ENCODE peak calls at places on chromosomes 11 and 22, in five cellular contexts. One of them, this sample, is unnamed.

GRCh38 chr22:17368727-17369552 is at the start of gene CECR2:
- DNase-seq in progenitor cell of endocrine pancreas: peak
- DNase-seq in breast epithelium: no peak
- DNase-seq in A549: peak
- DNase-seq in CD4-positive, alpha-beta T cell: no peak
- DNase-seq in this sample: peak

GRCh38 chr11:705646-706438 is at the start of gene EPS8L2:
- DNase-seq in progenitor cell of endocrine pancreas: no peak
- DNase-seq in breast epithelium: no peak
- DNase-seq in A549: peak
- DNase-seq in CD4-positive, alpha-beta T cell: no peak
- DNase-seq in this sample: no peak

GRCh38 chr11:122743949-122744876 is 88.7 kb downstream of the UBASH3B start:
- DNase-seq in progenitor cell of endocrine pancreas: no peak
- DNase-seq in breast epithelium: peak
- DNase-seq in A549: no peak
- DNase-seq in CD4-positive, alpha-beta T cell: peak
- DNase-seq in this sample: no peak

GRCh38 chr11:123700774-123701173 is 40.7 kb downstream of the ZNF202 start:
- DNase-seq in progenitor cell of endocrine pancreas: no peak
- DNase-seq in breast epithelium: no peak
- DNase-seq in A549: no peak
- DNase-seq in CD4-positive, alpha-beta T cell: no peak
- DNase-seq in this sample: no peak

GRCh38 chr11:73350908-73351636 is 25.1 kb upstream of the RELT start:
- DNase-seq in progenitor cell of endocrine pancreas: no peak
- DNase-seq in breast epithelium: no peak
- DNase-seq in A549: peak
- DNase-seq in CD4-positive, alpha-beta T cell: peak
- DNase-seq in this sample: peak

GRCh38 chr22:24894998-24895397 is 51.5 kb downstream of the LHFPL7 start:
- DNase-seq in progenitor cell of endocrine pancreas: no peak
- DNase-seq in breast epithelium: peak
- DNase-seq in A549: peak
- DNase-seq in CD4-positive, alpha-beta T cell: no peak
- DNase-seq in this sample: no peak

GRCh38 chr11:106105986-106106385 is 28.5 kb downstream of the AASDHPPT start:
- DNase-seq in progenitor cell of endocrine pancreas: no peak
- DNase-seq in breast epithelium: no peak
- DNase-seq in A549: no peak
- DNase-seq in CD4-positive, alpha-beta T cell: no peak
- DNase-seq in this sample: no peak

GRCh38 chr22:42299586-42300285 is 29.3 kb upstream of the TCF20 start:
- DNase-seq in progenitor cell of endocrine pancreas: no peak
- DNase-seq in breast epithelium: no peak
- DNase-seq in A549: no peak
- DNase-seq in CD4-positive, alpha-beta T cell: peak
- DNase-seq in this sample: no peak

GRCh38 chr11:46484101-46484500 is 92.5 kb upstream of the CHRM4 start:
- DNase-seq in progenitor cell of endocrine pancreas: no peak
- DNase-seq in breast epithelium: no peak
- DNase-seq in A549: no peak
- DNase-seq in CD4-positive, alpha-beta T cell: no peak
- DNase-seq in this sample: no peak

GRCh38 chr22:26642465-26643367 is 14.7 kb upstream of the MIAT start:
- DNase-seq in progenitor cell of endocrine pancreas: no peak
- DNase-seq in breast epithelium: no peak
- DNase-seq in A549: no peak
- DNase-seq in CD4-positive, alpha-beta T cell: peak
- DNase-seq in this sample: peak

GRCh38 chr11:114440121-114440860 is 1.0 kb downstream of the REXO2 start:
- DNase-seq in progenitor cell of endocrine pancreas: no peak
- DNase-seq in breast epithelium: no peak
- DNase-seq in A549: no peak
- DNase-seq in CD4-positive, alpha-beta T cell: no peak
- DNase-seq in this sample: no peak

GRCh38 chr11:69339916-69340565 is 46.1 kb downstream of the MYEOV start:
- DNase-seq in progenitor cell of endocrine pancreas: no peak
- DNase-seq in breast epithelium: no peak
- DNase-seq in A549: no peak
- DNase-seq in CD4-positive, alpha-beta T cell: no peak
- DNase-seq in this sample: no peak

GRCh38 chr11:12088047-12088481 is 22.3 kb upstream of the MICAL2 start:
- DNase-seq in progenitor cell of endocrine pancreas: no peak
- DNase-seq in breast epithelium: peak
- DNase-seq in A549: peak
- DNase-seq in CD4-positive, alpha-beta T cell: no peak
- DNase-seq in this sample: no peak

GRCh38 chr11:131588057-131588456 is 217.6 kb downstream of the NTM start:
- DNase-seq in progenitor cell of endocrine pancreas: no peak
- DNase-seq in breast epithelium: no peak
- DNase-seq in A549: no peak
- DNase-seq in CD4-positive, alpha-beta T cell: no peak
- DNase-seq in this sample: no peak

GRCh38 chr22:30240541-30241417 is 5.8 kb downstream of the LIF start:
- DNase-seq in progenitor cell of endocrine pancreas: no peak
- DNase-seq in breast epithelium: no peak
- DNase-seq in A549: no peak
- DNase-seq in CD4-positive, alpha-beta T cell: no peak
- DNase-seq in this sample: no peak

GRCh38 chr22:46625843-46626349 is 5.7 kb downstream of the GRAMD4 start:
- DNase-seq in progenitor cell of endocrine pancreas: no peak
- DNase-seq in breast epithelium: peak
- DNase-seq in A549: no peak
- DNase-seq in CD4-positive, alpha-beta T cell: no peak
- DNase-seq in this sample: no peak

GRCh38 chr22:29635734-29636357 is 32.4 kb downstream of the NF2 start:
- DNase-seq in progenitor cell of endocrine pancreas: no peak
- DNase-seq in breast epithelium: no peak
- DNase-seq in A549: peak
- DNase-seq in CD4-positive, alpha-beta T cell: no peak
- DNase-seq in this sample: no peak

GRCh38 chr22:39612811-39613548 is 42.4 kb downstream of the CACNA1I start:
- DNase-seq in progenitor cell of endocrine pancreas: no peak
- DNase-seq in breast epithelium: no peak
- DNase-seq in A549: no peak
- DNase-seq in CD4-positive, alpha-beta T cell: peak
- DNase-seq in this sample: no peak

GRCh38 chr11:7605544-7605943 is 67.8 kb downstream of the CYB5R2 start:
- DNase-seq in progenitor cell of endocrine pancreas: no peak
- DNase-seq in breast epithelium: no peak
- DNase-seq in A549: peak
- DNase-seq in CD4-positive, alpha-beta T cell: no peak
- DNase-seq in this sample: no peak

GRCh38 chr11:46422588-46422987 is 31.0 kb upstream of the CHRM4 start:
- DNase-seq in progenitor cell of endocrine pancreas: no peak
- DNase-seq in breast epithelium: no peak
- DNase-seq in A549: no peak
- DNase-seq in CD4-positive, alpha-beta T cell: no peak
- DNase-seq in this sample: no peak

GRCh38 chr11:279966-280761 is 2.0 kb downstream of the NLRP6 start:
- DNase-seq in progenitor cell of endocrine pancreas: no peak
- DNase-seq in breast epithelium: no peak
- DNase-seq in A549: peak
- DNase-seq in CD4-positive, alpha-beta T cell: no peak
- DNase-seq in this sample: peak

GRCh38 chr11:94330789-94331188 is 26.4 kb downstream of the IZUMO1R start:
- DNase-seq in progenitor cell of endocrine pancreas: no peak
- DNase-seq in breast epithelium: no peak
- DNase-seq in A549: no peak
- DNase-seq in CD4-positive, alpha-beta T cell: no peak
- DNase-seq in this sample: no peak

GRCh38 chr11:46120361-46120710 is 918 bp downstream of the PHF21A start:
- DNase-seq in progenitor cell of endocrine pancreas: no peak
- DNase-seq in breast epithelium: no peak
- DNase-seq in A549: no peak
- DNase-seq in CD4-positive, alpha-beta T cell: no peak
- DNase-seq in this sample: peak

GRCh38 chr11:85749287-85749834 is 61.6 kb downstream of the SYTL2 start:
- DNase-seq in progenitor cell of endocrine pancreas: no peak
- DNase-seq in breast epithelium: no peak
- DNase-seq in A549: no peak
- DNase-seq in CD4-positive, alpha-beta T cell: no peak
- DNase-seq in this sample: no peak

GRCh38 chr22:43923191-43923590 is 414 bp upstream of the PNPLA3 start:
- DNase-seq in progenitor cell of endocrine pancreas: no peak
- DNase-seq in breast epithelium: no peak
- DNase-seq in A549: no peak
- DNase-seq in CD4-positive, alpha-beta T cell: no peak
- DNase-seq in this sample: no peak

GRCh38 chr11:100888836-100889235 is 201.7 kb downstream of the ARHGAP42 start:
- DNase-seq in progenitor cell of endocrine pancreas: no peak
- DNase-seq in breast epithelium: no peak
- DNase-seq in A549: no peak
- DNase-seq in CD4-positive, alpha-beta T cell: no peak
- DNase-seq in this sample: no peak

GRCh38 chr11:72985645-72986044 is 156.5 kb downstream of the FCHSD2 start:
- DNase-seq in progenitor cell of endocrine pancreas: no peak
- DNase-seq in breast epithelium: no peak
- DNase-seq in A549: no peak
- DNase-seq in CD4-positive, alpha-beta T cell: no peak
- DNase-seq in this sample: no peak

GRCh38 chr11:2798951-2799761 is 86.4 kb downstream of the CDKN1C start:
- DNase-seq in progenitor cell of endocrine pancreas: peak
- DNase-seq in breast epithelium: no peak
- DNase-seq in A549: no peak
- DNase-seq in CD4-positive, alpha-beta T cell: no peak
- DNase-seq in this sample: no peak

GRCh38 chr22:19419464-19420178 is 11.9 kb downstream of the HIRA start:
- DNase-seq in progenitor cell of endocrine pancreas: no peak
- DNase-seq in breast epithelium: no peak
- DNase-seq in A549: no peak
- DNase-seq in CD4-positive, alpha-beta T cell: peak
- DNase-seq in this sample: no peak

GRCh38 chr11:78046486-78046854 is 17.2 kb upstream of the THRSP start:
- DNase-seq in progenitor cell of endocrine pancreas: no peak
- DNase-seq in breast epithelium: no peak
- DNase-seq in A549: no peak
- DNase-seq in CD4-positive, alpha-beta T cell: no peak
- DNase-seq in this sample: no peak
- TF ChIP-seq CTCF in progenitor cell of endocrine pancreas: no peak
- TF ChIP-seq CTCF in breast epithelium: no peak
- TF ChIP-seq CTCF in A549: no peak
- TF ChIP-seq CTCF in CD4-positive, alpha-beta T cell: peak
- TF ChIP-seq CTCF in this sample: no peak

GRCh38 chr11:18521123-18521522 is 5.6 kb downstream of the TSG101 start:
- DNase-seq in progenitor cell of endocrine pancreas: no peak
- DNase-seq in breast epithelium: no peak
- DNase-seq in A549: no peak
- DNase-seq in CD4-positive, alpha-beta T cell: no peak
- DNase-seq in this sample: no peak

GRCh38 chr11:18524248-18524647 is 2.5 kb downstream of the TSG101 start:
- DNase-seq in progenitor cell of endocrine pancreas: no peak
- DNase-seq in breast epithelium: no peak
- DNase-seq in A549: no peak
- DNase-seq in CD4-positive, alpha-beta T cell: no peak
- DNase-seq in this sample: no peak

GRCh38 chr11:18526130-18526520 is 617 bp downstream of the TSG101 start:
- DNase-seq in progenitor cell of endocrine pancreas: no peak
- DNase-seq in breast epithelium: no peak
- DNase-seq in A549: no peak
- DNase-seq in CD4-positive, alpha-beta T cell: no peak
- DNase-seq in this sample: no peak

GRCh38 chr11:18523079-18523478 is 3.7 kb downstream of the TSG101 start:
- DNase-seq in progenitor cell of endocrine pancreas: no peak
- DNase-seq in breast epithelium: no peak
- DNase-seq in A549: no peak
- DNase-seq in CD4-positive, alpha-beta T cell: no peak
- DNase-seq in this sample: no peak

DNA sequence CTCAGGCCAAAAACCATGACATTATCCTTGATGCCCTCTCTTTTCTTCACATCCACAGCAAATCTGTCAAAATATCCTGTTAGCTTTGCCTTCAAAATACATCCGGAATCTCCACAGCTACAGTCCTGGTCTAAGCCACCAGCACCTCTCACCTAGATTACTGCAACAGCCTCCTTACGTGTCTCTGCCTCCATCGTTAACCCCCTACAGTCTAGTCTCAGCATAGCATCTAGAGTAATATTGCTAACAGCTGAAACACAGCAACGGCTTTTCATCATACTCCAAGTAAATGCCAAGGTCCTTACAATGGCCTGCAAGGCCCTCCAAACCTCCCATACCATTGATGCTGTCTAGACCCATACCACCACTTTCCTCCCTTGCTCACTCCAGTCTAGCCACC is 4.4 kb downstream of the TSG101 start:
- DNase-seq in progenitor cell of endocrine pancreas: no peak
- DNase-seq in breast epithelium: no peak
- DNase-seq in A549: peak
- DNase-seq in CD4-positive, alpha-beta T cell: no peak
- DNase-seq in this sample: no peak
- TF ChIP-seq CTCF in progenitor cell of endocrine pancreas: peak
- TF ChIP-seq CTCF in breast epithelium: no peak
- TF ChIP-seq CTCF in A549: no peak
- TF ChIP-seq CTCF in CD4-positive, alpha-beta T cell: no peak
- TF ChIP-seq CTCF in this sample: no peak

GRCh38 chr11:24624432-24624831 is 127.6 kb downstream of the LUZP2 start:
- DNase-seq in progenitor cell of endocrine pancreas: no peak
- DNase-seq in breast epithelium: no peak
- DNase-seq in A549: no peak
- DNase-seq in CD4-positive, alpha-beta T cell: no peak
- DNase-seq in this sample: no peak
- TF ChIP-seq CTCF in progenitor cell of endocrine pancreas: no peak
- TF ChIP-seq CTCF in breast epithelium: no peak
- TF ChIP-seq CTCF in A549: no peak
- TF ChIP-seq CTCF in CD4-positive, alpha-beta T cell: no peak
- TF ChIP-seq CTCF in this sample: no peak

DNA sequence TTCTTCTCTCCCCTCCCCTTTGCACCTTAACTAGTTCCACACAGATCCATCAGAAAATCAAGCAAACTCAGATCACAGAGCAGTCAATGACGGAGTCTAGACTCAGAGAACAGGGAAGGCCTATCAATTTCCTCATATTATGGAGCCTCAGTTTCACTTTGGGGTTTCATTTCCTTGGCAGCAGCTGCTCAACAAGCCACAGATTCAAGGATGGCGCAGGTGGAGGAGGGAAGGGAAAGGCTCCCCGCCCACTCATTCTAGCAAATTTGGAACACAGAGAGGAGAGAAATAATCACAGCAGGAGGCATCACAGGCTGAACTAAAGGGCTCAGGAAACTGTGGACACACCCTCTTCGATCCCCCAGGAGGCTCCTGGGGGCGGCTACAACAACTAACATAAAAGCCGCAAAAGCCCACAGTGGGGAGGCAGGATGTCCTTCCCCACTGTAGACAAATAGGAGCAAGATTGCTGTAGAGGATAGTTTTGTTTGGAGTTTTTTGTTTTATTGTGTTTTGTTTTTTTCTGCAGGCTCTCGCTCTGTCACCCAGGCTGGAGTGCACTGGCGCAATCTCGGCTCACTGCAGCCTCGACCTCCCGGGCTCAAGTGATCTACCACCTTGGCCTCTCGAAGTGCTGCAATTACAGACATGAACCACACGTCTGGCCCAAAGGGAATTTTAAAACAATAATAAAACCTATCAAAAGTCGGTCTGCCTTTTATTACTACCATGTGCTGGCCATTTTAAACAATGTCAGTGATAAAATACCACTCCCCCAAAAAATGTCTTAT is 3.4 kb downstream of the PLAAT3 start:
- DNase-seq in progenitor cell of endocrine pancreas: no peak
- DNase-seq in breast epithelium: no peak
- DNase-seq in A549: no peak
- DNase-seq in CD4-positive, alpha-beta T cell: no peak
- DNase-seq in this sample: no peak
- TF ChIP-seq CTCF in progenitor cell of endocrine pancreas: no peak
- TF ChIP-seq CTCF in breast epithelium: no peak
- TF ChIP-seq CTCF in A549: no peak
- TF ChIP-seq CTCF in CD4-positive, alpha-beta T cell: no peak
- TF ChIP-seq CTCF in this sample: no peak